ENCODE peak calls at places on chromosome 7, in seven cellular contexts. S is A549, D is heart left ventricle, P is aorta, Q is cardiac muscle cell, H is HCT116, L is stomach. X is an unnamed sample.

GRCh38 chr7:47291461-47292051 is 290.4 kb downstream of the TNS3 start:
- DNase-seq in S (peak; percentile 43), D (no peak), P (peak; percentile 73), Q (peak; percentile 69), H (peak; percentile 35), L (no peak), X (no peak)

GRCh38 chr7:80309971-80310549 is 175.4 kb downstream of the GNAI1 start:
- DNase-seq in S (no peak), D (no peak), P (no peak), Q (peak; percentile 27), H (no peak), L (no peak), X (no peak)

GRCh38 chr7:82036146-82036886 is 266.5 kb upstream of the HGF start:
- DNase-seq in S (no peak), D (no peak), P (no peak), Q (peak; percentile 66), H (no peak), L (no peak), X (no peak)

GRCh38 chr7:116953727-116954442 is 584 bp downstream of the ST7 start:
- DNase-seq in S (peak; percentile 39), D (peak; percentile 62), P (peak; percentile 73), Q (peak; percentile 80), H (peak; percentile 43), L (peak; percentile 51), X (peak; percentile 20)

GRCh38 chr7:71990138-71990462 is 422.0 kb downstream of the CALN1 start:
- DNase-seq in S (no peak), D (no peak), P (no peak), Q (no peak), H (no peak), L (no peak), X (no peak)

GRCh38 chr7:117715784-117716445 is 157.3 kb downstream of the CTTNBP2 start:
- DNase-seq in S (peak; percentile 61), D (no peak), P (no peak), Q (peak; percentile 80), H (peak; percentile 26), L (no peak), X (peak; percentile 8)

GRCh38 chr7:117041822-117042221 is 88.5 kb downstream of the ST7 start:
- DNase-seq in S (no peak), D (no peak), P (no peak), Q (no peak), H (no peak), L (no peak), X (no peak)

GRCh38 chr7:60706-61105 is 131.7 kb upstream of the FAM20C start:
- DNase-seq in S (no peak), D (peak; percentile 13), P (no peak), Q (no peak), H (no peak), L (no peak), X (no peak)

DNA sequence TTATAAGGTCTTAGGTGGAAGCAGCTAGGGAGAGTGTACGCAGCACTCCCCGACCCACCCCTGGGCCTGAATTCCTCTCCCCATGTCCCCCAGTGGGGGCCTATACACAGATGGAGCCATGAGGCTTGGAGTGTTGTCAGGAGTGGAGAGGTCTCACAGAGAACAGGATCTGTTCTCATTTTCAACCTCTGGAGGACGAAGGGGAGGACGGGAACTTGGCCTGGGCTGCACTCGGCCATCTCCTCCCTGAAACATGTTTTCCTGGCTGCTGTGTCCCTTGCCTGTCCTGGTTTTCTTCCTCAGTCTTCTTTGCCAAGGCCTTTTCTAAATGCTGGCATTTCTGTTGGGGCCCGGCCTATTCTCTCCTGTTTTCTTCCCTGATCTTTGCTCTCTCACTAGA is 19.2 kb downstream of the ADCYAP1R1 start:
- DNase-seq in S (no peak), D (no peak), P (no peak), Q (no peak), H (no peak), L (no peak), X (no peak)
- H3K27ac ChIP-seq in S (no peak overlapping the region), D (no peak overlapping the region), P (no peak overlapping the region), Q (no peak overlapping the region), H (no peak overlapping the region), L (no peak overlapping the region), X (no peak overlapping the region)

GRCh38 chr7:154911411-154911810 is 91.5 kb downstream of the PAXIP1 start:
- DNase-seq in S (no peak), D (no peak), P (no peak), Q (no peak), H (no peak), L (no peak), X (no peak)
- H3K27ac ChIP-seq in S (no peak overlapping the region), D (no peak overlapping the region), P (no peak overlapping the region), Q (no peak overlapping the region), H (no peak overlapping the region), L (no peak overlapping the region), X (no peak overlapping the region)

DNA sequence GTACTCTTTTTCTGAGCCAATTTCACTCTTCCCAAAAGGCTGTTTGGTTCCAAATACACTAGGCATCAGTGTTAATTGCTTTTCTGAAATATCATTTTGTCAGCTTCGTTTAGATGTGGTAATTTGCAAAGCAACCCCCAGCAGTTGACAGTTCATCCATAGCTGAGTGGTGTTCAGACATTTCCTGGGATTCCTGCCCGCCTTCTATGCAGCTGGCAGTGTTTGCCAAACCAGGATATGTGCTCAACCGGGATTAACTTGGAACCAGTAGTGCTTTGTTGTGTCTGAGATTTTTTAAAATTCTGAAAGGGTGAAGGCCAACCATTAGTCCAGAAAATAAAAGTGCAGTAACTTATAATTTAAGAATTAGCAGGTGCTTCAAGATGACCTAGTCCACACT is 25.2 kb upstream of the MKLN1 start:
- DNase-seq in S (no peak), D (no peak), P (no peak), Q (no peak), H (no peak), L (peak; percentile 34), X (no peak)
- H3K27ac ChIP-seq in S (peak overlapping the region; percentile 14), D (peak overlapping the region; percentile 72), P (no peak overlapping the region), Q (no peak overlapping the region), H (no peak overlapping the region), L (no peak overlapping the region), X (no peak overlapping the region)

GRCh38 chr7:134602921-134603394 is 43.7 kb upstream of the BPGM start:
- DNase-seq in S (no peak), D (no peak), P (no peak), Q (peak; percentile 36), H (no peak), L (no peak), X (peak; percentile 8)
- H3K27ac ChIP-seq in S (peak overlapping the region; percentile 56), D (no peak overlapping the region), P (no peak overlapping the region), Q (no peak overlapping the region), H (no peak overlapping the region), L (no peak overlapping the region), X (peak overlapping the region; percentile 21)

GRCh38 chr7:44978511-44979366 is at the start of gene MYO1G:
- DNase-seq in S (no peak), D (peak; percentile 54), P (peak; percentile 79), Q (no peak), H (no peak), L (peak; percentile 51), X (no peak)
- H3K27ac ChIP-seq in S (peak within 1 kb of the TSS; percentile 28), D (peak within 1 kb of the TSS; percentile 9), P (no peak within 1 kb of the TSS), Q (peak within 1 kb of the TSS; percentile 68), H (no peak within 1 kb of the TSS), L (peak within 1 kb of the TSS; percentile 41), X (no peak within 1 kb of the TSS)

GRCh38 chr7:134024729-134025128 is 102.4 kb upstream of the LRGUK start:
- DNase-seq in S (no peak), D (no peak), P (no peak), Q (peak; percentile 45), H (no peak), L (no peak), X (no peak)
- H3K27ac ChIP-seq in S (no peak overlapping the region), D (no peak overlapping the region), P (no peak overlapping the region), Q (no peak overlapping the region), H (no peak overlapping the region), L (no peak overlapping the region), X (no peak overlapping the region)

GRCh38 chr7:26691886-26692285 is 172.5 kb downstream of the SKAP2 start:
- DNase-seq in S (no peak), D (no peak), P (no peak), Q (no peak), H (no peak), L (no peak), X (no peak)

GRCh38 chr7:26690135-26690534 is 174.3 kb downstream of the SKAP2 start:
- DNase-seq in S (no peak), D (no peak), P (no peak), Q (no peak), H (no peak), L (no peak), X (no peak)

GRCh38 chr7:26686448-26686981 is 177.9 kb downstream of the SKAP2 start:
- DNase-seq in S (no peak), D (no peak), P (peak; percentile 52), Q (peak; percentile 50), H (peak; percentile 21), L (no peak), X (no peak)

GRCh38 chr7:26688388-26688787 is 176.0 kb downstream of the SKAP2 start:
- DNase-seq in S (no peak), D (no peak), P (no peak), Q (no peak), H (no peak), L (no peak), X (no peak)

DNA sequence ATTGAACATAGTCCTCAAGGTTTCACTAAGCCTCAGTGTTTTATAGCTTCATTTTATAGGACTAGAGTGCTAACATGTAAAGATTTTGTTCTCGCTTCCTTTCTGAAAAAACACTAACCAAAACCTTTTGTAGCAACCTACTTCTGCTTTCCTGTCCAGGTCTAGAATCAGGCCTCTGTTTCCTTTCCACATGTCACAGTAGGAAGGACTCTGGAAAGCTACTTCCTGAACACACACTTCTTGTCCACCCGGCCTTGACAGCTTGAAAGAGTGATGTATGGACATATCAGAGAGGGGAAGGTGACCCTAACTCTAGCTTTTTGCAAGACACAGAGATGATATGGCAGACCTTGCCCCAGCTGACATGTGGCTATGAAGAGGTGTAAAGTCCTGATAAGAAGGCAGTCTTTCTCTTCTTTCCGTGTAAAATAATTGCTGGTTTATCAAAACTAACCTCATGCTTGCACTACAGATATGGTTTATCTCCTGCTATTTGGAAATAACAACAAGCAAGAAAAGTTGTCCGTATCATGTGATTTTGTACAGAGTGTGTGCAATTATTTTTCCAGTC is 175.4 kb downstream of the SKAP2 start:
- DNase-seq in S (no peak), D (no peak), P (no peak), Q (no peak), H (no peak), L (no peak), X (no peak)
- H3K27ac ChIP-seq in S (no peak overlapping the region), D (no peak overlapping the region), P (no peak overlapping the region), Q (no peak overlapping the region), H (no peak overlapping the region), L (no peak overlapping the region), X (no peak overlapping the region)

X was measured in substantia nigra.